ENCODE peak calls at places on chromosomes 13 and 19, in ten cellular contexts. One of them, this sample, is unnamed.

GRCh38 chr19:12284631-12285030 is 10.1 kb downstream of the ZNF44 start:
- DNase-seq in activated T-helper 1 cell treated with anti-CD3 and anti-CD28 coated beads, Interleukin-12 subunit alpha, Interleukin-12 subunit beta, Interleukin-2, Interleukin-4 antibody, amounts not matched to agents 30 ng/mL and 10 ng/mL and 1 ng/mL, durations not matched to agents 14 hours and 24 hours and 36 hours: no peak
- DNase-seq in retinal pigment epithelial cell: no peak
- DNase-seq in left ventricle myocardium superior: no peak
- DNase-seq in RPMI8226: no peak
- DNase-seq in left cardiac atrium: no peak
- DNase-seq in aorta: no peak
- DNase-seq in posterior vena cava: no peak
- DNase-seq in foreskin keratinocyte: no peak
- DNase-seq in epithelial cell of prostate: no peak
- DNase-seq in this sample: no peak

GRCh38 chr19:35078807-35079206 is 36.8 kb upstream of the FXYD3 start:
- DNase-seq in activated T-helper 1 cell treated with anti-CD3 and anti-CD28 coated beads, Interleukin-12 subunit alpha, Interleukin-12 subunit beta, Interleukin-2, Interleukin-4 antibody, amounts not matched to agents 30 ng/mL and 10 ng/mL and 1 ng/mL, durations not matched to agents 14 hours and 24 hours and 36 hours: no peak
- DNase-seq in retinal pigment epithelial cell: no peak
- DNase-seq in left ventricle myocardium superior: no peak
- DNase-seq in RPMI8226: no peak
- DNase-seq in left cardiac atrium: no peak
- DNase-seq in aorta: no peak
- DNase-seq in posterior vena cava: no peak
- DNase-seq in foreskin keratinocyte: no peak
- DNase-seq in epithelial cell of prostate: no peak
- DNase-seq in this sample: no peak

GRCh38 chr13:77415253-77416127 is 88.6 kb upstream of the MYCBP2 start:
- DNase-seq in activated T-helper 1 cell treated with anti-CD3 and anti-CD28 coated beads, Interleukin-12 subunit alpha, Interleukin-12 subunit beta, Interleukin-2, Interleukin-4 antibody, amounts not matched to agents 30 ng/mL and 10 ng/mL and 1 ng/mL, durations not matched to agents 14 hours and 24 hours and 36 hours: no peak
- DNase-seq in retinal pigment epithelial cell: no peak
- DNase-seq in left ventricle myocardium superior: no peak
- DNase-seq in RPMI8226: no peak
- DNase-seq in left cardiac atrium: no peak
- DNase-seq in aorta: no peak
- DNase-seq in posterior vena cava: no peak
- DNase-seq in foreskin keratinocyte: no peak
- DNase-seq in epithelial cell of prostate: no peak
- DNase-seq in this sample: no peak

GRCh38 chr19:56663931-56664500 is 7.5 kb downstream of the ZNF835 start:
- DNase-seq in activated T-helper 1 cell treated with anti-CD3 and anti-CD28 coated beads, Interleukin-12 subunit alpha, Interleukin-12 subunit beta, Interleukin-2, Interleukin-4 antibody, amounts not matched to agents 30 ng/mL and 10 ng/mL and 1 ng/mL, durations not matched to agents 14 hours and 24 hours and 36 hours: no peak
- DNase-seq in retinal pigment epithelial cell: no peak
- DNase-seq in left ventricle myocardium superior: no peak
- DNase-seq in RPMI8226: no peak
- DNase-seq in left cardiac atrium: no peak
- DNase-seq in aorta: no peak
- DNase-seq in posterior vena cava: no peak
- DNase-seq in foreskin keratinocyte: no peak
- DNase-seq in epithelial cell of prostate: no peak
- DNase-seq in this sample: no peak

GRCh38 chr13:92807343-92807742 is 419.3 kb upstream of the GPC6 start:
- DNase-seq in activated T-helper 1 cell treated with anti-CD3 and anti-CD28 coated beads, Interleukin-12 subunit alpha, Interleukin-12 subunit beta, Interleukin-2, Interleukin-4 antibody, amounts not matched to agents 30 ng/mL and 10 ng/mL and 1 ng/mL, durations not matched to agents 14 hours and 24 hours and 36 hours: no peak
- DNase-seq in retinal pigment epithelial cell: no peak
- DNase-seq in left ventricle myocardium superior: no peak
- DNase-seq in RPMI8226: no peak
- DNase-seq in left cardiac atrium: no peak
- DNase-seq in aorta: no peak
- DNase-seq in posterior vena cava: no peak
- DNase-seq in foreskin keratinocyte: no peak
- DNase-seq in epithelial cell of prostate: no peak
- DNase-seq in this sample: no peak

GRCh38 chr13:98321356-98321755 is 144.3 kb upstream of the RNF113B start:
- DNase-seq in activated T-helper 1 cell treated with anti-CD3 and anti-CD28 coated beads, Interleukin-12 subunit alpha, Interleukin-12 subunit beta, Interleukin-2, Interleukin-4 antibody, amounts not matched to agents 30 ng/mL and 10 ng/mL and 1 ng/mL, durations not matched to agents 14 hours and 24 hours and 36 hours: no peak
- DNase-seq in retinal pigment epithelial cell: no peak
- DNase-seq in left ventricle myocardium superior: no peak
- DNase-seq in RPMI8226: no peak
- DNase-seq in left cardiac atrium: no peak
- DNase-seq in aorta: no peak
- DNase-seq in posterior vena cava: no peak
- DNase-seq in foreskin keratinocyte: no peak
- DNase-seq in epithelial cell of prostate: no peak
- DNase-seq in this sample: no peak

GRCh38 chr13:94028234-94029145 is 451.0 kb downstream of the DCT start:
- DNase-seq in activated T-helper 1 cell treated with anti-CD3 and anti-CD28 coated beads, Interleukin-12 subunit alpha, Interleukin-12 subunit beta, Interleukin-2, Interleukin-4 antibody, amounts not matched to agents 30 ng/mL and 10 ng/mL and 1 ng/mL, durations not matched to agents 14 hours and 24 hours and 36 hours: no peak
- DNase-seq in retinal pigment epithelial cell: no peak
- DNase-seq in left ventricle myocardium superior: no peak
- DNase-seq in RPMI8226: no peak
- DNase-seq in left cardiac atrium: no peak
- DNase-seq in aorta: no peak
- DNase-seq in posterior vena cava: no peak
- DNase-seq in foreskin keratinocyte: no peak
- DNase-seq in epithelial cell of prostate: no peak
- DNase-seq in this sample: no peak

GRCh38 chr19:51904331-51905165 is at the start of gene ZNF649:
- DNase-seq in activated T-helper 1 cell treated with anti-CD3 and anti-CD28 coated beads, Interleukin-12 subunit alpha, Interleukin-12 subunit beta, Interleukin-2, Interleukin-4 antibody, amounts not matched to agents 30 ng/mL and 10 ng/mL and 1 ng/mL, durations not matched to agents 14 hours and 24 hours and 36 hours: peak; percentile 70
- DNase-seq in retinal pigment epithelial cell: peak; percentile 40
- DNase-seq in left ventricle myocardium superior: peak; percentile 89
- DNase-seq in RPMI8226: peak; percentile 87
- DNase-seq in left cardiac atrium: peak; percentile 90
- DNase-seq in aorta: peak; percentile 88
- DNase-seq in posterior vena cava: peak; percentile 96
- DNase-seq in foreskin keratinocyte: peak; percentile 58
- DNase-seq in epithelial cell of prostate: peak; percentile 43
- DNase-seq in this sample: peak; percentile 94

GRCh38 chr19:10871711-10872550 is 578 bp downstream of the CARM1 start:
- DNase-seq in activated T-helper 1 cell treated with anti-CD3 and anti-CD28 coated beads, Interleukin-12 subunit alpha, Interleukin-12 subunit beta, Interleukin-2, Interleukin-4 antibody, amounts not matched to agents 30 ng/mL and 10 ng/mL and 1 ng/mL, durations not matched to agents 14 hours and 24 hours and 36 hours: no peak
- DNase-seq in retinal pigment epithelial cell: no peak
- DNase-seq in left ventricle myocardium superior: peak; percentile 71
- DNase-seq in RPMI8226: peak; percentile 34
- DNase-seq in left cardiac atrium: peak; percentile 62
- DNase-seq in aorta: peak; percentile 76
- DNase-seq in posterior vena cava: peak; percentile 88
- DNase-seq in foreskin keratinocyte: no peak
- DNase-seq in epithelial cell of prostate: no peak
- DNase-seq in this sample: peak; percentile 94

GRCh38 chr13:46334423-46334822 is 52.6 kb downstream of the RUBCNL start:
- DNase-seq in activated T-helper 1 cell treated with anti-CD3 and anti-CD28 coated beads, Interleukin-12 subunit alpha, Interleukin-12 subunit beta, Interleukin-2, Interleukin-4 antibody, amounts not matched to agents 30 ng/mL and 10 ng/mL and 1 ng/mL, durations not matched to agents 14 hours and 24 hours and 36 hours: no peak
- DNase-seq in retinal pigment epithelial cell: no peak
- DNase-seq in left ventricle myocardium superior: no peak
- DNase-seq in RPMI8226: no peak
- DNase-seq in left cardiac atrium: no peak
- DNase-seq in aorta: no peak
- DNase-seq in posterior vena cava: no peak
- DNase-seq in foreskin keratinocyte: no peak
- DNase-seq in epithelial cell of prostate: no peak
- DNase-seq in this sample: no peak

GRCh38 chr13:77596777-77597176 is 61.3 kb downstream of the SCEL start:
- DNase-seq in activated T-helper 1 cell treated with anti-CD3 and anti-CD28 coated beads, Interleukin-12 subunit alpha, Interleukin-12 subunit beta, Interleukin-2, Interleukin-4 antibody, amounts not matched to agents 30 ng/mL and 10 ng/mL and 1 ng/mL, durations not matched to agents 14 hours and 24 hours and 36 hours: no peak
- DNase-seq in retinal pigment epithelial cell: no peak
- DNase-seq in left ventricle myocardium superior: no peak
- DNase-seq in RPMI8226: no peak
- DNase-seq in left cardiac atrium: no peak
- DNase-seq in aorta: no peak
- DNase-seq in posterior vena cava: no peak
- DNase-seq in foreskin keratinocyte: no peak
- DNase-seq in epithelial cell of prostate: no peak
- DNase-seq in this sample: no peak

GRCh38 chr13:23488442-23488841 is 54.9 kb upstream of the SACS start:
- DNase-seq in activated T-helper 1 cell treated with anti-CD3 and anti-CD28 coated beads, Interleukin-12 subunit alpha, Interleukin-12 subunit beta, Interleukin-2, Interleukin-4 antibody, amounts not matched to agents 30 ng/mL and 10 ng/mL and 1 ng/mL, durations not matched to agents 14 hours and 24 hours and 36 hours: no peak
- DNase-seq in retinal pigment epithelial cell: no peak
- DNase-seq in left ventricle myocardium superior: no peak
- DNase-seq in RPMI8226: no peak
- DNase-seq in left cardiac atrium: no peak
- DNase-seq in aorta: no peak
- DNase-seq in posterior vena cava: no peak
- DNase-seq in foreskin keratinocyte: peak; percentile 42
- DNase-seq in epithelial cell of prostate: peak; percentile 59
- DNase-seq in this sample: no peak

GRCh38 chr13:113930711-113931637 is 42.9 kb downstream of the C13orf46 start:
- DNase-seq in activated T-helper 1 cell treated with anti-CD3 and anti-CD28 coated beads, Interleukin-12 subunit alpha, Interleukin-12 subunit beta, Interleukin-2, Interleukin-4 antibody, amounts not matched to agents 30 ng/mL and 10 ng/mL and 1 ng/mL, durations not matched to agents 14 hours and 24 hours and 36 hours: peak; percentile 12
- DNase-seq in retinal pigment epithelial cell: no peak
- DNase-seq in left ventricle myocardium superior: no peak
- DNase-seq in RPMI8226: no peak
- DNase-seq in left cardiac atrium: no peak
- DNase-seq in aorta: peak; percentile 32
- DNase-seq in posterior vena cava: peak; percentile 79
- DNase-seq in foreskin keratinocyte: no peak
- DNase-seq in epithelial cell of prostate: no peak
- DNase-seq in this sample: peak; percentile 64

GRCh38 chr13:113083022-113083373 is 22.6 kb upstream of the F7 start:
- DNase-seq in activated T-helper 1 cell treated with anti-CD3 and anti-CD28 coated beads, Interleukin-12 subunit alpha, Interleukin-12 subunit beta, Interleukin-2, Interleukin-4 antibody, amounts not matched to agents 30 ng/mL and 10 ng/mL and 1 ng/mL, durations not matched to agents 14 hours and 24 hours and 36 hours: no peak
- DNase-seq in retinal pigment epithelial cell: no peak
- DNase-seq in left ventricle myocardium superior: peak; percentile 21
- DNase-seq in RPMI8226: no peak
- DNase-seq in left cardiac atrium: no peak
- DNase-seq in aorta: peak; percentile 18
- DNase-seq in posterior vena cava: peak; percentile 75
- DNase-seq in foreskin keratinocyte: no peak
- DNase-seq in epithelial cell of prostate: no peak
- DNase-seq in this sample: peak; percentile 54

GRCh38 chr19:19597809-19598306 is 20.6 kb downstream of the PBX4 start:
- DNase-seq in activated T-helper 1 cell treated with anti-CD3 and anti-CD28 coated beads, Interleukin-12 subunit alpha, Interleukin-12 subunit beta, Interleukin-2, Interleukin-4 antibody, amounts not matched to agents 30 ng/mL and 10 ng/mL and 1 ng/mL, durations not matched to agents 14 hours and 24 hours and 36 hours: peak; percentile 73
- DNase-seq in retinal pigment epithelial cell: no peak
- DNase-seq in left ventricle myocardium superior: no peak
- DNase-seq in RPMI8226: no peak
- DNase-seq in left cardiac atrium: no peak
- DNase-seq in aorta: no peak
- DNase-seq in posterior vena cava: no peak
- DNase-seq in foreskin keratinocyte: no peak
- DNase-seq in epithelial cell of prostate: no peak
- DNase-seq in this sample: no peak

GRCh38 chr13:83907196-83907989 is 25.1 kb upstream of the SLITRK1 start:
- DNase-seq in activated T-helper 1 cell treated with anti-CD3 and anti-CD28 coated beads, Interleukin-12 subunit alpha, Interleukin-12 subunit beta, Interleukin-2, Interleukin-4 antibody, amounts not matched to agents 30 ng/mL and 10 ng/mL and 1 ng/mL, durations not matched to agents 14 hours and 24 hours and 36 hours: no peak
- DNase-seq in retinal pigment epithelial cell: no peak
- DNase-seq in left ventricle myocardium superior: no peak
- DNase-seq in RPMI8226: no peak
- DNase-seq in left cardiac atrium: no peak
- DNase-seq in aorta: peak; percentile 26
- DNase-seq in posterior vena cava: no peak
- DNase-seq in foreskin keratinocyte: no peak
- DNase-seq in epithelial cell of prostate: no peak
- DNase-seq in this sample: no peak

GRCh38 chr13:77981191-77981925 is 62.7 kb upstream of the EDNRB start:
- DNase-seq in activated T-helper 1 cell treated with anti-CD3 and anti-CD28 coated beads, Interleukin-12 subunit alpha, Interleukin-12 subunit beta, Interleukin-2, Interleukin-4 antibody, amounts not matched to agents 30 ng/mL and 10 ng/mL and 1 ng/mL, durations not matched to agents 14 hours and 24 hours and 36 hours: no peak
- DNase-seq in retinal pigment epithelial cell: peak; percentile 25
- DNase-seq in left ventricle myocardium superior: no peak
- DNase-seq in RPMI8226: no peak
- DNase-seq in left cardiac atrium: no peak
- DNase-seq in aorta: no peak
- DNase-seq in posterior vena cava: no peak
- DNase-seq in foreskin keratinocyte: peak; percentile 9
- DNase-seq in epithelial cell of prostate: no peak
- DNase-seq in this sample: no peak

GRCh38 chr13:98672947-98673545 is 79.4 kb downstream of the SLC15A1 start:
- DNase-seq in activated T-helper 1 cell treated with anti-CD3 and anti-CD28 coated beads, Interleukin-12 subunit alpha, Interleukin-12 subunit beta, Interleukin-2, Interleukin-4 antibody, amounts not matched to agents 30 ng/mL and 10 ng/mL and 1 ng/mL, durations not matched to agents 14 hours and 24 hours and 36 hours: peak; percentile 32
- DNase-seq in retinal pigment epithelial cell: peak; percentile 30
- DNase-seq in left ventricle myocardium superior: peak; percentile 66
- DNase-seq in RPMI8226: peak; percentile 70
- DNase-seq in left cardiac atrium: peak; percentile 73
- DNase-seq in aorta: peak; percentile 72
- DNase-seq in posterior vena cava: no peak
- DNase-seq in foreskin keratinocyte: no peak
- DNase-seq in epithelial cell of prostate: no peak
- DNase-seq in this sample: peak; percentile 85

GRCh38 chr19:52138614-52139290 is 986 bp downstream of the ZNF616 start:
- DNase-seq in activated T-helper 1 cell treated with anti-CD3 and anti-CD28 coated beads, Interleukin-12 subunit alpha, Interleukin-12 subunit beta, Interleukin-2, Interleukin-4 antibody, amounts not matched to agents 30 ng/mL and 10 ng/mL and 1 ng/mL, durations not matched to agents 14 hours and 24 hours and 36 hours: peak; percentile 1
- DNase-seq in retinal pigment epithelial cell: no peak
- DNase-seq in left ventricle myocardium superior: peak; percentile 37
- DNase-seq in RPMI8226: peak; percentile 61
- DNase-seq in left cardiac atrium: peak; percentile 29
- DNase-seq in aorta: no peak
- DNase-seq in posterior vena cava: no peak
- DNase-seq in foreskin keratinocyte: peak; percentile 19
- DNase-seq in epithelial cell of prostate: no peak
- DNase-seq in this sample: peak; percentile 74

GRCh38 chr13:87810391-87810801 is 139.2 kb downstream of the SLITRK5 start:
- DNase-seq in activated T-helper 1 cell treated with anti-CD3 and anti-CD28 coated beads, Interleukin-12 subunit alpha, Interleukin-12 subunit beta, Interleukin-2, Interleukin-4 antibody, amounts not matched to agents 30 ng/mL and 10 ng/mL and 1 ng/mL, durations not matched to agents 14 hours and 24 hours and 36 hours: no peak
- DNase-seq in retinal pigment epithelial cell: no peak
- DNase-seq in left ventricle myocardium superior: no peak
- DNase-seq in RPMI8226: peak; percentile 83
- DNase-seq in left cardiac atrium: no peak
- DNase-seq in aorta: no peak
- DNase-seq in posterior vena cava: no peak
- DNase-seq in foreskin keratinocyte: peak; percentile 48
- DNase-seq in epithelial cell of prostate: no peak
- DNase-seq in this sample: peak; percentile 69

GRCh38 chr13:64314286-64314685 is 2898.6 kb upstream of the PCDH20 start:
- DNase-seq in activated T-helper 1 cell treated with anti-CD3 and anti-CD28 coated beads, Interleukin-12 subunit alpha, Interleukin-12 subunit beta, Interleukin-2, Interleukin-4 antibody, amounts not matched to agents 30 ng/mL and 10 ng/mL and 1 ng/mL, durations not matched to agents 14 hours and 24 hours and 36 hours: no peak
- DNase-seq in retinal pigment epithelial cell: peak; percentile 40
- DNase-seq in left ventricle myocardium superior: no peak
- DNase-seq in RPMI8226: no peak
- DNase-seq in left cardiac atrium: no peak
- DNase-seq in aorta: no peak
- DNase-seq in posterior vena cava: no peak
- DNase-seq in foreskin keratinocyte: no peak
- DNase-seq in epithelial cell of prostate: no peak
- DNase-seq in this sample: no peak

GRCh38 chr19:33040994-33041827 is 23.5 kb downstream of the RHPN2 start:
- DNase-seq in activated T-helper 1 cell treated with anti-CD3 and anti-CD28 coated beads, Interleukin-12 subunit alpha, Interleukin-12 subunit beta, Interleukin-2, Interleukin-4 antibody, amounts not matched to agents 30 ng/mL and 10 ng/mL and 1 ng/mL, durations not matched to agents 14 hours and 24 hours and 36 hours: no peak
- DNase-seq in retinal pigment epithelial cell: no peak
- DNase-seq in left ventricle myocardium superior: no peak
- DNase-seq in RPMI8226: no peak
- DNase-seq in left cardiac atrium: no peak
- DNase-seq in aorta: no peak
- DNase-seq in posterior vena cava: no peak
- DNase-seq in foreskin keratinocyte: no peak
- DNase-seq in epithelial cell of prostate: peak; percentile 51
- DNase-seq in this sample: no peak